ENCODE peak calls at places on chromosome 20, in eight cellular contexts. A, H, C, Q, N, F, D and J are unnamed samples.

GRCh38 chr20:63706027-63706695 is 1.6 kb downstream of the ARFRP1 start:
- DNase-seq in A (no peak), H (no peak), C (no peak), Q (no peak), N (peak), F (no peak), D (no peak), J (no peak)

GRCh38 chr20:5600982-5601381 is 149.2 kb upstream of the SHLD1 start:
- DNase-seq in A (no peak), H (no peak), C (no peak), Q (no peak), N (no peak), F (no peak), D (no peak), J (no peak)

GRCh38 chr20:47818466-47818865 is 33.2 kb upstream of the SULF2 start:
- DNase-seq in A (no peak), H (no peak), C (no peak), Q (no peak), N (no peak), F (no peak), D (no peak), J (no peak)

GRCh38 chr20:26209171-26209941 is 512.7 kb upstream of the ZNF337 start:
- DNase-seq in A (no peak), H (no peak), C (no peak), Q (no peak), N (no peak), F (peak), D (peak), J (no peak)

GRCh38 chr20:11047559-11047958 is 373.8 kb upstream of the JAG1 start:
- DNase-seq in A (no peak), H (peak), C (peak), Q (no peak), N (no peak), F (no peak), D (no peak), J (no peak)

GRCh38 chr20:49037962-49038387 is 8.1 kb upstream of the CSE1L start:
- DNase-seq in A (no peak), H (no peak), C (no peak), Q (no peak), N (no peak), F (no peak), D (peak), J (no peak)

GRCh38 chr20:51487525-51488279 is 54.8 kb downstream of the NFATC2 start:
- DNase-seq in A (no peak), H (peak), C (peak), Q (no peak), N (no peak), F (no peak), D (peak), J (no peak)

GRCh38 chr20:35271904-35272303 is 6.0 kb downstream of the MMP24OS start:
- DNase-seq in A (no peak), H (peak), C (no peak), Q (no peak), N (no peak), F (no peak), D (peak), J (no peak)

GRCh38 chr20:2042400-2042799 is 48.5 kb upstream of the PDYN start:
- DNase-seq in A (no peak), H (peak), C (no peak), Q (no peak), N (no peak), F (no peak), D (peak), J (no peak)

GRCh38 chr20:25046181-25046641 is 11.7 kb downstream of the ACSS1 start:
- DNase-seq in A (no peak), H (no peak), C (no peak), Q (no peak), N (no peak), F (no peak), D (no peak), J (no peak)

GRCh38 chr20:25071722-25072121 is 10.2 kb downstream of the VSX1 start:
- DNase-seq in A (no peak), H (no peak), C (no peak), Q (no peak), N (no peak), F (no peak), D (no peak), J (no peak)

GRCh38 chr20:37534401-37535157 is 6.9 kb upstream of the BLCAP start:
- DNase-seq in A (peak), H (peak), C (peak), Q (no peak), N (peak), F (no peak), D (peak), J (peak)

GRCh38 chr20:62984666-62985065 is 22.1 kb downstream of the BHLHE23 start:
- DNase-seq in A (no peak), H (no peak), C (no peak), Q (no peak), N (no peak), F (no peak), D (no peak), J (peak)

GRCh38 chr20:55538261-55538908 is 466.9 kb downstream of the CBLN4 start:
- DNase-seq in A (no peak), H (no peak), C (peak), Q (no peak), N (no peak), F (no peak), D (no peak), J (no peak)